ENCODE peak calls at places on chromosomes 16 and 17, in six cellular contexts. One of them, this sample, is unnamed.

GRCh38 chr17:64938925-64939474 is 19.7 kb upstream of the LRRC37A3 start:
- DNase-seq in naive B cell: peak
- DNase-seq in dermis blood vessel endothelial cell: peak
- DNase-seq in CD8-positive, alpha-beta memory T cell: peak
- DNase-seq in stimulated activated CD8-positive, alpha-beta memory T cell treated with anti-CD3 and anti-CD28 coated beads, Interleukin-4, amount 100 ng/mL, for 24 hours: peak
- DNase-seq in aorta: no peak
- DNase-seq in this sample: no peak

GRCh38 chr17:18977021-18977420 is 25.1 kb downstream of the SLC5A10 start:
- DNase-seq in naive B cell: no peak
- DNase-seq in dermis blood vessel endothelial cell: no peak
- DNase-seq in CD8-positive, alpha-beta memory T cell: no peak
- DNase-seq in stimulated activated CD8-positive, alpha-beta memory T cell treated with anti-CD3 and anti-CD28 coated beads, Interleukin-4, amount 100 ng/mL, for 24 hours: no peak
- DNase-seq in aorta: no peak
- DNase-seq in this sample: no peak

GRCh38 chr17:44607836-44608690 is 48.2 kb upstream of the MEIOC start:
- DNase-seq in naive B cell: no peak
- DNase-seq in dermis blood vessel endothelial cell: no peak
- DNase-seq in CD8-positive, alpha-beta memory T cell: no peak
- DNase-seq in stimulated activated CD8-positive, alpha-beta memory T cell treated with anti-CD3 and anti-CD28 coated beads, Interleukin-4, amount 100 ng/mL, for 24 hours: no peak
- DNase-seq in aorta: no peak
- DNase-seq in this sample: no peak

GRCh38 chr16:85028638-85029412 is 1.2 kb downstream of the KIAA0513 start:
- DNase-seq in naive B cell: no peak
- DNase-seq in dermis blood vessel endothelial cell: peak
- DNase-seq in CD8-positive, alpha-beta memory T cell: peak
- DNase-seq in stimulated activated CD8-positive, alpha-beta memory T cell treated with anti-CD3 and anti-CD28 coated beads, Interleukin-4, amount 100 ng/mL, for 24 hours: peak
- DNase-seq in aorta: peak
- DNase-seq in this sample: peak

GRCh38 chr17:71921726-71922320 is 199.0 kb upstream of the SOX9 start:
- DNase-seq in naive B cell: no peak
- DNase-seq in dermis blood vessel endothelial cell: no peak
- DNase-seq in CD8-positive, alpha-beta memory T cell: no peak
- DNase-seq in stimulated activated CD8-positive, alpha-beta memory T cell treated with anti-CD3 and anti-CD28 coated beads, Interleukin-4, amount 100 ng/mL, for 24 hours: no peak
- DNase-seq in aorta: no peak
- DNase-seq in this sample: no peak

GRCh38 chr16:82603784-82604411 is 22.9 kb upstream of the CDH13 start:
- DNase-seq in naive B cell: no peak
- DNase-seq in dermis blood vessel endothelial cell: peak
- DNase-seq in CD8-positive, alpha-beta memory T cell: no peak
- DNase-seq in stimulated activated CD8-positive, alpha-beta memory T cell treated with anti-CD3 and anti-CD28 coated beads, Interleukin-4, amount 100 ng/mL, for 24 hours: no peak
- DNase-seq in aorta: peak
- DNase-seq in this sample: no peak

GRCh38 chr17:56096026-56096807 is 57.1 kb upstream of the ANKFN1 start:
- DNase-seq in naive B cell: no peak
- DNase-seq in dermis blood vessel endothelial cell: no peak
- DNase-seq in CD8-positive, alpha-beta memory T cell: no peak
- DNase-seq in stimulated activated CD8-positive, alpha-beta memory T cell treated with anti-CD3 and anti-CD28 coated beads, Interleukin-4, amount 100 ng/mL, for 24 hours: no peak
- DNase-seq in aorta: no peak
- DNase-seq in this sample: no peak

GRCh38 chr17:34979153-34979552 is 1.2 kb upstream of the LIG3 start:
- DNase-seq in naive B cell: no peak
- DNase-seq in dermis blood vessel endothelial cell: no peak
- DNase-seq in CD8-positive, alpha-beta memory T cell: no peak
- DNase-seq in stimulated activated CD8-positive, alpha-beta memory T cell treated with anti-CD3 and anti-CD28 coated beads, Interleukin-4, amount 100 ng/mL, for 24 hours: no peak
- DNase-seq in aorta: no peak
- DNase-seq in this sample: no peak

GRCh38 chr16:54510619-54511018 is 224.0 kb upstream of the IRX3 start:
- DNase-seq in naive B cell: no peak
- DNase-seq in dermis blood vessel endothelial cell: no peak
- DNase-seq in CD8-positive, alpha-beta memory T cell: no peak
- DNase-seq in stimulated activated CD8-positive, alpha-beta memory T cell treated with anti-CD3 and anti-CD28 coated beads, Interleukin-4, amount 100 ng/mL, for 24 hours: no peak
- DNase-seq in aorta: no peak
- DNase-seq in this sample: no peak

GRCh38 chr16:69179255-69180010 is 7.5 kb upstream of the SNTB2 start:
- DNase-seq in naive B cell: no peak
- DNase-seq in dermis blood vessel endothelial cell: peak
- DNase-seq in CD8-positive, alpha-beta memory T cell: no peak
- DNase-seq in stimulated activated CD8-positive, alpha-beta memory T cell treated with anti-CD3 and anti-CD28 coated beads, Interleukin-4, amount 100 ng/mL, for 24 hours: no peak
- DNase-seq in aorta: no peak
- DNase-seq in this sample: no peak

GRCh38 chr17:40479754-40480480 is 21.5 kb downstream of the TNS4 start:
- DNase-seq in naive B cell: peak
- DNase-seq in dermis blood vessel endothelial cell: no peak
- DNase-seq in CD8-positive, alpha-beta memory T cell: no peak
- DNase-seq in stimulated activated CD8-positive, alpha-beta memory T cell treated with anti-CD3 and anti-CD28 coated beads, Interleukin-4, amount 100 ng/mL, for 24 hours: no peak
- DNase-seq in aorta: no peak
- DNase-seq in this sample: no peak

GRCh38 chr16:66274335-66275110 is 92.0 kb upstream of the CDH5 start:
- DNase-seq in naive B cell: no peak
- DNase-seq in dermis blood vessel endothelial cell: peak
- DNase-seq in CD8-positive, alpha-beta memory T cell: no peak
- DNase-seq in stimulated activated CD8-positive, alpha-beta memory T cell treated with anti-CD3 and anti-CD28 coated beads, Interleukin-4, amount 100 ng/mL, for 24 hours: no peak
- DNase-seq in aorta: no peak
- DNase-seq in this sample: no peak

GRCh38 chr17:37661372-37662014 is 18.2 kb upstream of the DDX52 start:
- DNase-seq in naive B cell: no peak
- DNase-seq in dermis blood vessel endothelial cell: peak
- DNase-seq in CD8-positive, alpha-beta memory T cell: no peak
- DNase-seq in stimulated activated CD8-positive, alpha-beta memory T cell treated with anti-CD3 and anti-CD28 coated beads, Interleukin-4, amount 100 ng/mL, for 24 hours: no peak
- DNase-seq in aorta: no peak
- DNase-seq in this sample: no peak

GRCh38 chr17:76544123-76544915 is 4.5 kb downstream of the PRCD start:
- DNase-seq in naive B cell: no peak
- DNase-seq in dermis blood vessel endothelial cell: no peak
- DNase-seq in CD8-positive, alpha-beta memory T cell: no peak
- DNase-seq in stimulated activated CD8-positive, alpha-beta memory T cell treated with anti-CD3 and anti-CD28 coated beads, Interleukin-4, amount 100 ng/mL, for 24 hours: no peak
- DNase-seq in aorta: peak
- DNase-seq in this sample: no peak

GRCh38 chr16:84481051-84481735 is 23.3 kb downstream of the MEAK7 start:
- DNase-seq in naive B cell: no peak
- DNase-seq in dermis blood vessel endothelial cell: no peak
- DNase-seq in CD8-positive, alpha-beta memory T cell: no peak
- DNase-seq in stimulated activated CD8-positive, alpha-beta memory T cell treated with anti-CD3 and anti-CD28 coated beads, Interleukin-4, amount 100 ng/mL, for 24 hours: no peak
- DNase-seq in aorta: peak
- DNase-seq in this sample: no peak

This sample was measured in activated effector memory CD4-positive, alpha-beta T cell treated with Interleukin-2 at 50 U/mL for 16 hours.